ENCODE peak calls at places on chromosomes 3 and 15, in ten cellular contexts. One of them, this sample, is unnamed.

GRCh38 chr3:177144922-177145321 is 52.4 kb downstream of the TBL1XR1 start:
- DNase-seq in activated CD8-positive, alpha-beta memory T cell treated with anti-CD3 and anti-CD28 coated beads, Interleukin-2, amount 10 ng/mL, durations not matched to agents 7 days and 5 days: no peak
- DNase-seq in progenitor cell of endocrine pancreas: no peak
- DNase-seq in H4: no peak
- DNase-seq in NCI-H748 treated with DMSO at 0.1 percent for 48 hours: no peak
- DNase-seq in GM10248: peak
- DNase-seq in NCI-H1694: no peak
- DNase-seq in left cardiac atrium: no peak
- DNase-seq in AG10803: no peak
- DNase-seq in activated naive CD4-positive, alpha-beta T cell treated with anti-CD3 and anti-CD28 coated beads for 36 hours: no peak
- DNase-seq in this sample: no peak

GRCh38 chr3:168049366-168049974 is 46.3 kb downstream of the GOLIM4 start:
- DNase-seq in activated CD8-positive, alpha-beta memory T cell treated with anti-CD3 and anti-CD28 coated beads, Interleukin-2, amount 10 ng/mL, durations not matched to agents 7 days and 5 days: no peak
- DNase-seq in progenitor cell of endocrine pancreas: no peak
- DNase-seq in H4: no peak
- DNase-seq in NCI-H748 treated with DMSO at 0.1 percent for 48 hours: no peak
- DNase-seq in GM10248: no peak
- DNase-seq in NCI-H1694: no peak
- DNase-seq in left cardiac atrium: no peak
- DNase-seq in AG10803: peak
- DNase-seq in activated naive CD4-positive, alpha-beta T cell treated with anti-CD3 and anti-CD28 coated beads for 36 hours: no peak
- DNase-seq in this sample: peak

GRCh38 chr15:62928242-62928995 is 114.1 kb upstream of the TPM1 start:
- DNase-seq in activated CD8-positive, alpha-beta memory T cell treated with anti-CD3 and anti-CD28 coated beads, Interleukin-2, amount 10 ng/mL, durations not matched to agents 7 days and 5 days: no peak
- DNase-seq in progenitor cell of endocrine pancreas: no peak
- DNase-seq in H4: peak
- DNase-seq in NCI-H748 treated with DMSO at 0.1 percent for 48 hours: no peak
- DNase-seq in GM10248: no peak
- DNase-seq in NCI-H1694: no peak
- DNase-seq in left cardiac atrium: peak
- DNase-seq in AG10803: peak
- DNase-seq in activated naive CD4-positive, alpha-beta T cell treated with anti-CD3 and anti-CD28 coated beads for 36 hours: no peak
- DNase-seq in this sample: peak

GRCh38 chr3:111610612-111611054 is 15.5 kb upstream of the ZBED2 start:
- DNase-seq in activated CD8-positive, alpha-beta memory T cell treated with anti-CD3 and anti-CD28 coated beads, Interleukin-2, amount 10 ng/mL, durations not matched to agents 7 days and 5 days: no peak
- DNase-seq in progenitor cell of endocrine pancreas: no peak
- DNase-seq in H4: no peak
- DNase-seq in NCI-H748 treated with DMSO at 0.1 percent for 48 hours: no peak
- DNase-seq in GM10248: no peak
- DNase-seq in NCI-H1694: no peak
- DNase-seq in left cardiac atrium: no peak
- DNase-seq in AG10803: peak
- DNase-seq in activated naive CD4-positive, alpha-beta T cell treated with anti-CD3 and anti-CD28 coated beads for 36 hours: peak
- DNase-seq in this sample: no peak

GRCh38 chr3:112651076-112651475 is 10.1 kb upstream of the CCDC80 start:
- DNase-seq in activated CD8-positive, alpha-beta memory T cell treated with anti-CD3 and anti-CD28 coated beads, Interleukin-2, amount 10 ng/mL, durations not matched to agents 7 days and 5 days: no peak
- DNase-seq in progenitor cell of endocrine pancreas: no peak
- DNase-seq in H4: no peak
- DNase-seq in NCI-H748 treated with DMSO at 0.1 percent for 48 hours: no peak
- DNase-seq in GM10248: no peak
- DNase-seq in NCI-H1694: no peak
- DNase-seq in left cardiac atrium: no peak
- DNase-seq in AG10803: peak
- DNase-seq in activated naive CD4-positive, alpha-beta T cell treated with anti-CD3 and anti-CD28 coated beads for 36 hours: no peak
- DNase-seq in this sample: no peak

GRCh38 chr15:45331977-45332376 is 46.4 kb downstream of the GATM start:
- DNase-seq in activated CD8-positive, alpha-beta memory T cell treated with anti-CD3 and anti-CD28 coated beads, Interleukin-2, amount 10 ng/mL, durations not matched to agents 7 days and 5 days: no peak
- DNase-seq in progenitor cell of endocrine pancreas: no peak
- DNase-seq in H4: no peak
- DNase-seq in NCI-H748 treated with DMSO at 0.1 percent for 48 hours: no peak
- DNase-seq in GM10248: no peak
- DNase-seq in NCI-H1694: no peak
- DNase-seq in left cardiac atrium: no peak
- DNase-seq in AG10803: peak
- DNase-seq in activated naive CD4-positive, alpha-beta T cell treated with anti-CD3 and anti-CD28 coated beads for 36 hours: no peak
- DNase-seq in this sample: no peak

GRCh38 chr15:27847775-27848710 is 251.1 kb downstream of the OCA2 start:
- DNase-seq in activated CD8-positive, alpha-beta memory T cell treated with anti-CD3 and anti-CD28 coated beads, Interleukin-2, amount 10 ng/mL, durations not matched to agents 7 days and 5 days: no peak
- DNase-seq in progenitor cell of endocrine pancreas: no peak
- DNase-seq in H4: no peak
- DNase-seq in NCI-H748 treated with DMSO at 0.1 percent for 48 hours: no peak
- DNase-seq in GM10248: no peak
- DNase-seq in NCI-H1694: no peak
- DNase-seq in left cardiac atrium: no peak
- DNase-seq in AG10803: no peak
- DNase-seq in activated naive CD4-positive, alpha-beta T cell treated with anti-CD3 and anti-CD28 coated beads for 36 hours: no peak
- DNase-seq in this sample: no peak

GRCh38 chr3:184227481-184227935 is 1.9 kb upstream of the VWA5B2 start:
- DNase-seq in activated CD8-positive, alpha-beta memory T cell treated with anti-CD3 and anti-CD28 coated beads, Interleukin-2, amount 10 ng/mL, durations not matched to agents 7 days and 5 days: peak
- DNase-seq in progenitor cell of endocrine pancreas: no peak
- DNase-seq in H4: no peak
- DNase-seq in NCI-H748 treated with DMSO at 0.1 percent for 48 hours: no peak
- DNase-seq in GM10248: peak
- DNase-seq in NCI-H1694: peak
- DNase-seq in left cardiac atrium: no peak
- DNase-seq in AG10803: no peak
- DNase-seq in activated naive CD4-positive, alpha-beta T cell treated with anti-CD3 and anti-CD28 coated beads for 36 hours: peak
- DNase-seq in this sample: peak

GRCh38 chr3:129603561-129603942 is 2.9 kb downstream of the PLXND1 start:
- DNase-seq in activated CD8-positive, alpha-beta memory T cell treated with anti-CD3 and anti-CD28 coated beads, Interleukin-2, amount 10 ng/mL, durations not matched to agents 7 days and 5 days: no peak
- DNase-seq in progenitor cell of endocrine pancreas: no peak
- DNase-seq in H4: no peak
- DNase-seq in NCI-H748 treated with DMSO at 0.1 percent for 48 hours: no peak
- DNase-seq in GM10248: no peak
- DNase-seq in NCI-H1694: no peak
- DNase-seq in left cardiac atrium: no peak
- DNase-seq in AG10803: no peak
- DNase-seq in activated naive CD4-positive, alpha-beta T cell treated with anti-CD3 and anti-CD28 coated beads for 36 hours: no peak
- DNase-seq in this sample: no peak

GRCh38 chr15:77083381-77084160 is 12.7 kb upstream of the TSPAN3 start:
- DNase-seq in activated CD8-positive, alpha-beta memory T cell treated with anti-CD3 and anti-CD28 coated beads, Interleukin-2, amount 10 ng/mL, durations not matched to agents 7 days and 5 days: peak
- DNase-seq in progenitor cell of endocrine pancreas: peak
- DNase-seq in H4: no peak
- DNase-seq in NCI-H748 treated with DMSO at 0.1 percent for 48 hours: peak
- DNase-seq in GM10248: peak
- DNase-seq in NCI-H1694: peak
- DNase-seq in left cardiac atrium: peak
- DNase-seq in AG10803: peak
- DNase-seq in activated naive CD4-positive, alpha-beta T cell treated with anti-CD3 and anti-CD28 coated beads for 36 hours: peak
- DNase-seq in this sample: no peak

GRCh38 chr3:140370686-140371085 is 307.2 kb upstream of the TRIM42 start:
- DNase-seq in activated CD8-positive, alpha-beta memory T cell treated with anti-CD3 and anti-CD28 coated beads, Interleukin-2, amount 10 ng/mL, durations not matched to agents 7 days and 5 days: no peak
- DNase-seq in progenitor cell of endocrine pancreas: no peak
- DNase-seq in H4: no peak
- DNase-seq in NCI-H748 treated with DMSO at 0.1 percent for 48 hours: no peak
- DNase-seq in GM10248: no peak
- DNase-seq in NCI-H1694: no peak
- DNase-seq in left cardiac atrium: no peak
- DNase-seq in AG10803: no peak
- DNase-seq in activated naive CD4-positive, alpha-beta T cell treated with anti-CD3 and anti-CD28 coated beads for 36 hours: no peak
- DNase-seq in this sample: no peak

GRCh38 chr3:140323561-140323960 is 354.3 kb upstream of the TRIM42 start:
- DNase-seq in activated CD8-positive, alpha-beta memory T cell treated with anti-CD3 and anti-CD28 coated beads, Interleukin-2, amount 10 ng/mL, durations not matched to agents 7 days and 5 days: no peak
- DNase-seq in progenitor cell of endocrine pancreas: no peak
- DNase-seq in H4: no peak
- DNase-seq in NCI-H748 treated with DMSO at 0.1 percent for 48 hours: no peak
- DNase-seq in GM10248: no peak
- DNase-seq in NCI-H1694: no peak
- DNase-seq in left cardiac atrium: no peak
- DNase-seq in AG10803: no peak
- DNase-seq in activated naive CD4-positive, alpha-beta T cell treated with anti-CD3 and anti-CD28 coated beads for 36 hours: no peak
- DNase-seq in this sample: no peak

GRCh38 chr3:101689291-101689690 is 2.8 kb upstream of the RPL24 start:
- DNase-seq in activated CD8-positive, alpha-beta memory T cell treated with anti-CD3 and anti-CD28 coated beads, Interleukin-2, amount 10 ng/mL, durations not matched to agents 7 days and 5 days: no peak
- DNase-seq in progenitor cell of endocrine pancreas: no peak
- DNase-seq in H4: no peak
- DNase-seq in NCI-H748 treated with DMSO at 0.1 percent for 48 hours: no peak
- DNase-seq in GM10248: no peak
- DNase-seq in NCI-H1694: no peak
- DNase-seq in left cardiac atrium: no peak
- DNase-seq in AG10803: peak
- DNase-seq in activated naive CD4-positive, alpha-beta T cell treated with anti-CD3 and anti-CD28 coated beads for 36 hours: no peak
- DNase-seq in this sample: no peak

GRCh38 chr3:140093742-140094141 is 158.8 kb downstream of the CLSTN2 start:
- DNase-seq in activated CD8-positive, alpha-beta memory T cell treated with anti-CD3 and anti-CD28 coated beads, Interleukin-2, amount 10 ng/mL, durations not matched to agents 7 days and 5 days: no peak
- DNase-seq in progenitor cell of endocrine pancreas: no peak
- DNase-seq in H4: peak
- DNase-seq in NCI-H748 treated with DMSO at 0.1 percent for 48 hours: no peak
- DNase-seq in GM10248: no peak
- DNase-seq in NCI-H1694: peak
- DNase-seq in left cardiac atrium: peak
- DNase-seq in AG10803: peak
- DNase-seq in activated naive CD4-positive, alpha-beta T cell treated with anti-CD3 and anti-CD28 coated beads for 36 hours: no peak
- DNase-seq in this sample: peak

This sample was measured in ELR.